ENCODE peak calls at places on chromosome 11, in seven cellular contexts. V is mesendoderm, I is heart left ventricle, N is left lung, A is mesenchymal stem cell, W is psoas muscle, E is lung. K is an unnamed sample.

GRCh38 chr11:12457030-12457600 is 79.7 kb downstream of the PARVA start:
- DNase-seq in N (no peak), W (no peak), I (no peak), V (no peak), E (no peak), A (peak), K (peak)

GRCh38 chr11:110434952-110435779 is 5.4 kb downstream of the FDX1 start:
- DNase-seq in W (no peak), A (peak), I (no peak), N (no peak), E (no peak), V (peak), K (no peak)

GRCh38 chr11:79393362-79394043 is 47.3 kb downstream of the TENM4 start:
- DNase-seq in I (no peak), E (no peak), V (peak), A (no peak), W (no peak), N (no peak), K (no peak)

GRCh38 chr11:126112547-126112946 is 49.9 kb upstream of the CDON start:
- DNase-seq in V (peak), A (peak), N (no peak), W (peak), I (no peak), E (no peak), K (peak)

GRCh38 chr11:108853864-108854263 is 189.0 kb downstream of the DDX10 start:
- DNase-seq in A (peak), V (peak), N (no peak), W (no peak), I (no peak), E (no peak), K (peak)

GRCh38 chr11:11480951-11481350 is 127.9 kb upstream of the CSNK2A3 start:
- DNase-seq in E (no peak), I (no peak), V (no peak), W (no peak), N (no peak), A (no peak), K (no peak)

GRCh38 chr11:64809781-64810241 is 540 bp downstream of the MEN1 start:
- DNase-seq in V (peak), W (no peak), A (peak), E (peak), N (no peak), I (no peak), K (no peak)

GRCh38 chr11:95444309-95445202 is 213.6 kb upstream of the SESN3 start:
- DNase-seq in W (no peak), I (no peak), V (no peak), A (no peak), N (no peak), E (no peak), K (peak)

GRCh38 chr11:106187860-106188456 is 110.5 kb downstream of the AASDHPPT start:
- DNase-seq in A (no peak), I (no peak), N (no peak), E (no peak), W (no peak), V (peak), K (no peak)

GRCh38 chr11:12086271-12087074 is 23.9 kb upstream of the MICAL2 start:
- DNase-seq in V (peak), I (peak), N (no peak), E (peak), W (peak), A (peak), K (peak)

GRCh38 chr11:17898782-17899181 is 114.1 kb downstream of the SERGEF start:
- DNase-seq in E (no peak), N (no peak), V (peak), I (no peak), W (no peak), A (no peak), K (no peak)

GRCh38 chr11:75142714-75143419 is 8.0 kb upstream of the SLCO2B1 start:
- DNase-seq in A (peak), N (peak), E (peak), W (peak), I (peak), V (peak), K (peak)

GRCh38 chr11:8248786-8249185 is 14.9 kb downstream of the LMO1 start:
- DNase-seq in W (no peak), E (no peak), N (no peak), A (no peak), I (no peak), V (no peak), K (no peak)

GRCh38 chr11:114651145-114651718 is 27.1 kb upstream of the NXPE2 start:
- DNase-seq in V (no peak), I (no peak), N (no peak), A (no peak), E (no peak), W (no peak), K (no peak)

GRCh38 chr11:108913204-108913603 is 248.3 kb downstream of the DDX10 start:
- DNase-seq in N (no peak), A (no peak), V (peak), I (no peak), W (no peak), E (no peak), K (no peak)

GRCh38 chr11:47177229-47177845 is 658 bp upstream of the ARFGAP2 start:
- DNase-seq in V (peak), A (peak), E (peak), I (peak), W (peak), N (no peak), K (peak)

GRCh38 chr11:34641981-34642380 is 21.1 kb downstream of the EHF start:
- DNase-seq in W (no peak), N (no peak), V (no peak), E (no peak), A (no peak), I (no peak), K (no peak)

GRCh38 chr11:69125861-69126260 is 29.9 kb upstream of the SMIM38 start:
- DNase-seq in W (no peak), N (peak), V (no peak), I (no peak), E (no peak), A (no peak), K (no peak)

GRCh38 chr11:26948881-26949280 is 45.0 kb upstream of the FIBIN start:
- DNase-seq in A (peak), V (no peak), W (no peak), N (no peak), I (no peak), E (no peak), K (no peak)

GRCh38 chr11:123286761-123287160 is 91.7 kb upstream of the CLMP start:
- DNase-seq in V (no peak), A (peak), N (no peak), E (no peak), I (no peak), W (no peak), K (peak)

GRCh38 chr11:119474682-119475596 is 52.0 kb upstream of the THY1 start:
- DNase-seq in V (peak), W (peak), A (peak), I (peak), N (no peak), E (peak), K (peak)

GRCh38 chr11:100004541-100004940 is 682.5 kb upstream of the ARHGAP42 start:
- DNase-seq in I (no peak), V (no peak), A (peak), E (no peak), N (no peak), W (no peak), K (no peak)

GRCh38 chr11:128470081-128470480 is 117.3 kb downstream of the ETS1 start:
- DNase-seq in E (no peak), N (no peak), W (no peak), I (no peak), V (no peak), A (no peak), K (no peak)

GRCh38 chr11:8501838-8502237 is 92.2 kb downstream of the STK33 start:
- DNase-seq in E (no peak), W (no peak), N (no peak), A (no peak), I (no peak), V (no peak), K (no peak)

GRCh38 chr11:72781063-72781312 is 12.9 kb downstream of the STARD10 start:
- DNase-seq in E (no peak), A (no peak), N (peak), I (no peak), V (no peak), W (no peak), K (no peak)

GRCh38 chr11:12303431-12304149 is 73.8 kb upstream of the PARVA start:
- DNase-seq in W (no peak), A (no peak), E (no peak), I (no peak), N (no peak), V (no peak), K (peak)

GRCh38 chr11:120569903-120570302 is 58.4 kb downstream of the GRIK4 start:
- DNase-seq in V (no peak), I (no peak), N (no peak), W (no peak), E (no peak), A (no peak), K (no peak)

GRCh38 chr11:118605116-118605867 is 2.1 kb upstream of the PHLDB1 start:
- DNase-seq in V (peak), I (peak), N (no peak), W (peak), E (peak), A (peak), K (peak)

GRCh38 chr11:12430351-12430750 is 53.0 kb downstream of the PARVA start:
- DNase-seq in N (no peak), A (peak), V (no peak), E (no peak), I (no peak), W (no peak), K (peak)

GRCh38 chr11:114040706-114041211 is 18.8 kb upstream of the ZBTB16 start:
- DNase-seq in V (no peak), I (no peak), E (no peak), A (peak), W (no peak), N (no peak), K (no peak)

GRCh38 chr11:117230286-117230961 is 1.4 kb downstream of the PCSK7 start:
- DNase-seq in A (no peak), I (no peak), V (no peak), N (no peak), W (no peak), E (no peak), K (no peak)

GRCh38 chr11:18091731-18092130 is 14.2 kb downstream of the SAAL1 start:
- DNase-seq in V (peak), A (no peak), I (no peak), E (no peak), W (no peak), N (no peak), K (peak)

DNA sequence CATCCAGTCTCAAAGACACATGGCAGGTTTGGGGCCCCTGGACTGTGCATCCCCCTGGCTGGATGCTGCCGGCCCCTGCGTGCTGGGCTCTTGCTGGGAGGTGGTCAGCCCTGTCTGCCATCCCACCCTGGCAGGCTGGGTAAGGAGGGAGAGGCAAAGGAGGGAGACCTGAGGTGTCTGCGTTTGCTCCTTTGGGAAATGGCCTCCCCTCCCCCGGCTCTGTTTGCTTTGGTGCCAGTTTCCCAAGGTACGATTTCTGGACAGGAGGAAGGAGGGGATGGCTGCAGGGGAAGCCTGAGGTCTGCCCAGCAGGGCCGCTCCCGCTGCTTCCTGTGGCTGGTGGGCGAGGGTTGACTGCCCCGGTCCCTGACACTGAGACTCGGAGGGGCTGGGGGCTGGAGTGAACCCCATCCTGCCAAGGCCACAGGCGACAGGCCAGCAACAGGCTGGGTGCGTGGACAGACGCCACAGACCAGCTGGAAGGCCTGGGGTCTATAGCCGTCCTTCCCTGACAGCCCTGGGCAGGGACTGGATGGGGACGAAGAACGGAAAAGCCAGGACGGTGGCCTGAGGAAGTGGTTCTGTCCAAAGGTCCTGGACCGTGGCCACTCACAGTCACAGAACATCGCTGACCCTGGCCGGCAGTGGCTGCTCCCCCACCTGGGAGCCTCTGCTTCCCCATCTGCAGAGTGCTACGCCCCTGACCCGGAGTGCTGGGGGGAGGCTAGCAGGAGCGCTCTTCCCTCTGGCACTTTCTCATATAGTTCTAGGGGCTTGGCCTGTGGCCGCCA is 38.0 kb downstream of the OSBPL5 start:
- DNase-seq in N (peak), E (no peak), A (no peak), V (no peak), I (peak), W (peak), K (no peak)
- H3K4me3 ChIP-seq in N (no peak), E (no peak), A (no peak), V (no peak), I (no peak), W (no peak), K (no peak)

DNA sequence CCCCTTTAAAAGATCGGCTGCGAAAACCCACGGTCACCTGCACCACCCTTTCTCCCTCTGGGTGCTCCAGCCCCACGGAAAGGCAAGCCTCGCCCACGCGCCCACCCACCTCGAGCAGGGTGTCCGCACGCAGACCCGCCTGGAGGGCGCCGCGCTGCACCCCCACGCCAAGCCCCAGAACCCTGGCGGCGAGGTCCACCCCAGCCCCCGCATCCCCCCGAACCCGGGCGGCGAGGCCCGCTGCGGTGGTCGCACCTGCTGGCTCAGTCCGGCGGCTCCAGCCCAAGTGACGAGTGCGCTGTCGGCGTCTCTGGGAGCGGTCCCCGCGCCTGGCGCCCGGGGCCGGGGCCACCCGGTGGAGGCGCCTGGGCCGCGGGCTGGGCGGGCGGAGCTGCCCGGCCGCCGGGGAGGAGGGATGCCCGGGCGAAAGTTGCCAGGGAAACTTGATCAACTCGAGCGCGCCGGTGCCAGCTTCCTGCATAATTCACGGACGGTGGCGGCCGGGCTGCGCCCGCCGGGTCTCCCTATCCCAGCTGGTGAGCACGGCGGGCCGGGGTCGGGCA is 1.1 kb downstream of the SHANK2 start:
- DNase-seq in A (no peak), V (no peak), E (no peak), I (no peak), N (peak), W (no peak), K (no peak)
- H3K4me3 ChIP-seq in A (peak), V (peak), E (peak), I (no peak), N (peak), W (peak), K (no peak)

GRCh38 chr11:1755344-1756023 is 5.1 kb upstream of the IFITM10 start:
- DNase-seq in I (peak), W (no peak), N (peak), V (no peak), E (no peak), A (no peak), K (no peak)
- H3K4me3 ChIP-seq in I (no peak), W (no peak), N (no peak), V (no peak), E (no peak), A (no peak), K (no peak)

GRCh38 chr11:63536669-63537292 is at the start of gene PLAAT4:
- DNase-seq in V (no peak), W (peak), E (peak), A (peak), N (no peak), I (peak), K (peak)
- H3K4me3 ChIP-seq in V (no peak), W (peak), E (peak), A (peak), N (peak), I (peak), K (peak)